ENCODE peak calls at places on chromosome 9, in ten cellular contexts. E is NCI-H774; W is fibroblast of mammary gland; U is nephron progenitor cell; G is activated CD4-positive, alpha-beta T cell treated with anti-CD3 and anti-CD28 coated beads, Interleukin-2, amount 50 U/mL, for 1 hour; N is left cardiac atrium; I is effector memory CD4-positive, alpha-beta T cell; K is T-helper 2 cell; O is anterior cingulate cortex; L is lower lobe of right lung. R is an unnamed sample.

GRCh38 chr9:108786756-108787663 is 68.8 kb downstream of the ACTL7B start:
- DNase-seq in I (no peak), G (no peak), O (no peak), K (no peak), N (no peak), U (no peak), E (no peak), L (no peak), W (peak), R (no peak)

GRCh38 chr9:84297162-84297821 is 43.3 kb downstream of the SLC28A3 start:
- DNase-seq in G (no peak), W (peak), O (no peak), N (no peak), I (no peak), L (no peak), E (no peak), U (no peak), K (no peak), R (no peak)

GRCh38 chr9:459491-460444 is 245.1 kb downstream of the DOCK8 start:
- DNase-seq in O (no peak), K (no peak), U (no peak), W (no peak), I (no peak), N (no peak), E (no peak), L (no peak), G (no peak), R (no peak)

GRCh38 chr9:93083592-93084470 is 12.2 kb upstream of the CARD19 start:
- DNase-seq in W (peak), K (no peak), E (no peak), I (no peak), U (no peak), G (no peak), N (no peak), L (peak), O (no peak), R (peak)

GRCh38 chr9:83469722-83470121 is 68.5 kb downstream of the FRMD3 start:
- DNase-seq in U (no peak), W (no peak), L (no peak), K (no peak), N (no peak), G (no peak), O (no peak), E (no peak), I (no peak), R (no peak)

GRCh38 chr9:33465096-33465495 is 8.6 kb downstream of the NOL6 start:
- DNase-seq in W (no peak), O (no peak), I (no peak), G (no peak), K (no peak), U (no peak), E (no peak), L (peak), N (no peak), R (no peak)

GRCh38 chr9:14296462-14296861 is 17.5 kb downstream of the NFIB start:
- DNase-seq in E (no peak), L (no peak), O (no peak), K (no peak), G (no peak), U (no peak), N (peak), W (no peak), I (no peak), R (no peak)

GRCh38 chr9:13665418-13666066 is 386.1 kb upstream of the MPDZ start:
- DNase-seq in L (no peak), U (no peak), G (no peak), E (peak), I (no peak), N (no peak), O (no peak), W (peak), K (no peak), R (no peak)

GRCh38 chr9:101268426-101268825 is 116.4 kb downstream of the BAAT start:
- DNase-seq in N (no peak), G (no peak), O (no peak), U (no peak), W (no peak), L (no peak), K (no peak), I (no peak), E (no peak), R (no peak)